ENCODE peak calls at places on chromosome X, in five cellular contexts. C is brain microvascular endothelial cell, O is NCI-H1436, Y is upper lobe of right lung, P is tibial nerve. X is an unnamed sample.

GRCh38 chrX:10797493-10797892 is 177.1 kb upstream of the MID1 start:
- DNase-seq in O (no peak), P (no peak), Y (no peak), C (peak), X (no peak)

GRCh38 chrX:39440734-39441305 is 639.6 kb downstream of the MID1IP1 start:
- DNase-seq in P (no peak), O (no peak), Y (no peak), C (no peak), X (no peak)

GRCh38 chrX:19332983-19333382 is 10.7 kb upstream of the PDHA1 start:
- DNase-seq in Y (no peak), C (no peak), P (no peak), O (no peak), X (no peak)

GRCh38 chrX:134885336-134886016 is 105.3 kb upstream of the SMIM10 start:
- DNase-seq in C (no peak), O (no peak), P (no peak), Y (no peak), X (no peak)

GRCh38 chrX:32687379-32687778 is 524.0 kb downstream of the DMD start:
- DNase-seq in O (no peak), P (no peak), C (no peak), Y (no peak), X (no peak)

GRCh38 chrX:109952050-109952449 is 50.9 kb upstream of the TMEM164 start:
- DNase-seq in P (no peak), C (no peak), Y (no peak), O (no peak), X (peak)

GRCh38 chrX:115972717-115973116 is 197.8 kb upstream of the AGTR2 start:
- DNase-seq in Y (no peak), C (no peak), O (no peak), P (no peak), X (no peak)

GRCh38 chrX:44223150-44223549 is 120.3 kb downstream of the EFHC2 start:
- DNase-seq in P (no peak), O (no peak), C (peak), Y (no peak), X (peak)

GRCh38 chrX:79159800-79160199 is 15.3 kb downstream of the GPR174 start:
- DNase-seq in O (no peak), P (no peak), Y (no peak), C (no peak), X (no peak)

GRCh38 chrX:41152221-41152620 is 67.0 kb downstream of the USP9X start:
- DNase-seq in C (no peak), Y (no peak), P (no peak), O (no peak), X (no peak)

GRCh38 chrX:370244-370962 is 16.3 kb downstream of the PPP2R3B start:
- DNase-seq in C (no peak), O (no peak), Y (no peak), P (no peak), X (no peak)

GRCh38 chrX:40105016-40105790 is 7.4 kb upstream of the BCOR start:
- DNase-seq in O (no peak), P (no peak), Y (peak), C (no peak), X (peak)

GRCh38 chrX:138775501-138775900 is 64.0 kb upstream of the FGF13 start:
- DNase-seq in P (no peak), Y (no peak), C (no peak), O (peak), X (no peak)

GRCh38 chrX:130631011-130631410 is 229.2 kb downstream of the RBMX2 start:
- DNase-seq in C (no peak), P (no peak), O (no peak), Y (no peak), X (no peak)

GRCh38 chrX:105822138-105823091 is at the start of gene NRK:
- DNase-seq in O (no peak), C (peak), Y (peak), P (no peak), X (no peak)

GRCh38 chrX:55135171-55135570 is 46.4 kb downstream of the PAGE2 start:
- DNase-seq in Y (no peak), C (peak), P (peak), O (peak), X (no peak)

GRCh38 chrX:39652336-39652735 is 445.4 kb downstream of the BCOR start:
- DNase-seq in P (peak), O (no peak), C (no peak), Y (no peak), X (no peak)

GRCh38 chrX:120761810-120762209 is 113.9 kb downstream of the CT47B1 start:
- DNase-seq in Y (no peak), C (peak), P (peak), O (no peak), X (no peak)

GRCh38 chrX:67892391-67892790 is 348.6 kb downstream of the AR start:
- DNase-seq in P (no peak), C (no peak), Y (no peak), O (no peak), X (no peak)

GRCh38 chrX:39809326-39809725 is 288.4 kb downstream of the BCOR start:
- DNase-seq in C (peak), P (no peak), Y (no peak), O (no peak), X (no peak)

GRCh38 chrX:16594490-16594889 is 55.5 kb upstream of the S100G start:
- DNase-seq in C (no peak), O (no peak), Y (no peak), P (no peak), X (no peak)

GRCh38 chrX:49951524-49952193 is 29.3 kb downstream of the CLCN5 start:
- DNase-seq in Y (no peak), C (no peak), O (no peak), P (no peak), X (no peak)

GRCh38 chrX:140725500-140725899 is 15.9 kb downstream of the LINC00632 start:
- DNase-seq in C (no peak), P (no peak), O (no peak), Y (no peak), X (no peak)

GRCh38 chrX:151624677-151625076 is 61.2 kb downstream of the PASD1 start:
- DNase-seq in P (no peak), Y (no peak), O (no peak), C (no peak), X (no peak)

GRCh38 chrX:108033890-108034289 is 11.0 kb upstream of the VSIG1 start:
- DNase-seq in P (no peak), C (no peak), O (no peak), Y (no peak), X (no peak)

GRCh38 chrX:9730752-9731151 is 34.9 kb downstream of the GPR143 start:
- DNase-seq in O (no peak), Y (no peak), C (no peak), P (no peak), X (no peak)

GRCh38 chrX:100874240-100874798 is at the start of gene NOX1:
- DNase-seq in C (no peak), P (no peak), O (no peak), Y (no peak), X (peak)

GRCh38 chrX:134734343-134735001 is 76.2 kb upstream of the PLAC1 start:
- DNase-seq in C (no peak), O (no peak), Y (no peak), P (no peak), X (peak)

GRCh38 chrX:41384041-41384705 is 50.2 kb downstream of the DDX3X start:
- DNase-seq in O (no peak), P (peak), Y (peak), C (peak), X (peak)

GRCh38 chrX:28659269-28659668 is 72.0 kb downstream of the IL1RAPL1 start:
- DNase-seq in Y (no peak), P (no peak), C (no peak), O (no peak), X (no peak)

GRCh38 chrX:41275661-41276609 is 58.0 kb upstream of the DDX3X start:
- DNase-seq in Y (peak), P (peak), O (no peak), C (peak), X (no peak)

GRCh38 chrX:104254442-104255115 is at the start of gene ESX1:
- DNase-seq in O (no peak), P (no peak), C (no peak), Y (no peak), X (no peak)

GRCh38 chrX:15382809-15383208 is 1.4 kb downstream of the VEGFD start:
- DNase-seq in O (no peak), P (no peak), Y (no peak), C (no peak), X (no peak)

GRCh38 chrX:30150196-30150895 is 65.0 kb upstream of the MAGEB2 start:
- DNase-seq in C (no peak), P (no peak), Y (no peak), O (no peak), X (no peak)

GRCh38 chrX:40266490-40267333 is 169.0 kb upstream of the BCOR start:
- DNase-seq in C (peak), Y (peak), O (peak), P (peak), X (peak)

GRCh38 chrX:130299279-130300009 is 30.7 kb upstream of the ZNF280C start:
- DNase-seq in O (peak), P (no peak), Y (no peak), C (no peak), X (no peak)

GRCh38 chrX:27565992-27566391 is 24.2 kb upstream of the DCAF8L2 start:
- DNase-seq in P (no peak), C (peak), O (no peak), Y (no peak), X (peak)

GRCh38 chrX:97587171-97587570 is 703.5 kb downstream of the RPA4 start:
- DNase-seq in O (no peak), C (no peak), P (no peak), Y (no peak), X (no peak)

GRCh38 chrX:69503835-69504625 is at the start of gene NALF2:
- DNase-seq in C (no peak), Y (peak), P (peak), O (peak), X (peak)

X was measured in NCI-H226.